ENCODE peak calls at places on chromosomes 1 and 21, in nine cellular contexts. X, D, T, M, E, H, G, P and J are unnamed samples.

GRCh38 chr1:29676496-29676895 is 440.2 kb downstream of the PTPRU start:
- DNase-seq in H (no peak), X (no peak), E (no peak), G (no peak), M (no peak), P (no peak), T (no peak), D (no peak), J (no peak)

GRCh38 chr1:2945821-2946231 is 75.4 kb upstream of the ACTRT2 start:
- DNase-seq in D (no peak), H (no peak), E (no peak), T (no peak), P (no peak), X (no peak), M (no peak), G (no peak), J (no peak)

GRCh38 chr1:68322837-68323687 is 90.7 kb upstream of the WLS start:
- DNase-seq in G (no peak), P (no peak), X (peak), T (peak), M (no peak), H (no peak), E (peak), D (no peak), J (no peak)

GRCh38 chr1:174659823-174660222 is 212.1 kb downstream of the GPR52 start:
- DNase-seq in H (no peak), M (no peak), E (no peak), G (no peak), D (no peak), T (peak), P (no peak), X (peak), J (no peak)

GRCh38 chr21:45818904-45819285 is 162.7 kb upstream of the COL6A1 start:
- DNase-seq in E (no peak), M (peak), X (peak), P (no peak), D (peak), G (peak), T (peak), H (no peak), J (no peak)

GRCh38 chr1:40626383-40626770 is 39.1 kb downstream of the RIMS3 start:
- DNase-seq in G (no peak), X (no peak), T (no peak), D (no peak), P (no peak), E (no peak), H (no peak), M (no peak), J (no peak)

GRCh38 chr21:34338226-34338625 is 25.6 kb upstream of the KCNE2 start:
- DNase-seq in G (no peak), D (no peak), T (no peak), P (no peak), X (no peak), M (no peak), E (no peak), H (no peak), J (no peak)

GRCh38 chr1:27026621-27027574 is 14.2 kb upstream of the TENT5B start:
- DNase-seq in X (peak), P (no peak), M (no peak), G (no peak), H (peak), T (peak), E (peak), D (no peak), J (no peak)

GRCh38 chr21:15289246-15289645 is 224.4 kb upstream of the NRIP1 start:
- DNase-seq in G (no peak), X (no peak), H (no peak), M (no peak), T (no peak), P (no peak), D (no peak), E (no peak), J (no peak)

GRCh38 chr1:229238674-229239415 is 32.1 kb upstream of the RAB4A start:
- DNase-seq in X (peak), M (no peak), E (no peak), D (no peak), T (no peak), P (peak), H (no peak), G (no peak), J (peak)

GRCh38 chr21:33403128-33403785 is at the start of gene IFNGR2:
- DNase-seq in D (no peak), M (no peak), T (peak), E (peak), P (peak), G (peak), X (peak), H (no peak), J (no peak)

GRCh38 chr21:40531016-40531415 is 315.9 kb downstream of the DSCAM start:
- DNase-seq in M (no peak), X (no peak), H (no peak), D (no peak), T (no peak), E (no peak), G (no peak), P (no peak), J (no peak)

GRCh38 chr1:226882631-226883409 is 12.4 kb downstream of the PSEN2 start:
- DNase-seq in P (no peak), G (no peak), E (no peak), T (peak), D (peak), M (peak), H (peak), X (peak), J (no peak)

GRCh38 chr1:27445177-27445936 is 44.6 kb downstream of the WASF2 start:
- DNase-seq in H (no peak), M (no peak), P (no peak), D (no peak), G (no peak), E (no peak), X (no peak), T (no peak), J (no peak)

GRCh38 chr1:184214128-184214527 is 162.6 kb downstream of the TSEN15 start:
- DNase-seq in D (no peak), G (no peak), X (no peak), E (no peak), P (no peak), H (no peak), T (no peak), M (no peak), J (no peak)

GRCh38 chr1:222073307-222073995 is 331.6 kb upstream of the DUSP10 start:
- DNase-seq in X (peak), E (no peak), T (peak), G (no peak), M (no peak), P (no peak), D (peak), H (peak), J (no peak)

GRCh38 chr1:39727932-39728317 is 10.8 kb upstream of the PPIE start:
- DNase-seq in E (no peak), P (no peak), T (no peak), G (no peak), D (no peak), M (no peak), X (no peak), H (no peak), J (no peak)

GRCh38 chr21:42581676-42582371 is 68.2 kb downstream of the SLC37A1 start:
- DNase-seq in T (no peak), H (no peak), X (no peak), G (no peak), M (no peak), E (no peak), P (no peak), D (no peak), J (no peak)

GRCh38 chr1:29408831-29409605 is 172.7 kb downstream of the PTPRU start:
- DNase-seq in P (no peak), G (no peak), X (no peak), H (no peak), E (no peak), T (no peak), D (no peak), M (no peak), J (no peak)

GRCh38 chr1:52786148-52786547 is 56.4 kb upstream of the ZYG11A start:
- DNase-seq in T (no peak), P (no peak), M (no peak), H (no peak), G (no peak), D (no peak), E (no peak), X (no peak), J (no peak)